ENCODE peak calls at places on chromosomes 11 and 22, in nine cellular contexts. M is psoas muscle; S is astrocyte of the spinal cord; Z is right atrium auricular region; C is cardiac muscle cell; I is CD8-positive, alpha-beta T cell; O is ovary; U is dorsolateral prefrontal cortex; N is choroid plexus epithelial cell. F is an unnamed sample.

GRCh38 chr11:14386081-14386480 is 27.1 kb upstream of the RRAS2 start:
- DNase-seq in M (no peak), S (no peak), Z (no peak), C (no peak), I (no peak), O (no peak), U (no peak), N (no peak), F (no peak)

GRCh38 chr11:93498099-93499040 is 44.8 kb downstream of the SMCO4 start:
- DNase-seq in M (no peak), S (peak; percentile 55), Z (no peak), C (no peak), I (no peak), O (no peak), U (no peak), N (peak; percentile 45), F (no peak)

GRCh38 chr11:126132319-126132718 is 69.7 kb upstream of the CDON start:
- DNase-seq in M (peak; percentile 50), S (peak; percentile 41), Z (no peak), C (no peak), I (no peak), O (no peak), U (no peak), N (peak; percentile 63), F (peak; percentile 44)

GRCh38 chr11:117273550-117274289 is 17.4 kb upstream of the BACE1-AS start:
- DNase-seq in M (no peak), S (peak; percentile 82), Z (no peak), C (no peak), I (no peak), O (no peak), U (no peak), N (peak; percentile 92), F (no peak)

GRCh38 chr11:72831521-72832300 is 17.5 kb downstream of the ATG16L2 start:
- DNase-seq in M (peak; percentile 84), S (peak; percentile 70), Z (peak; percentile 93), C (peak; percentile 87), I (peak; percentile 39), O (peak; percentile 85), U (peak; percentile 91), N (peak; percentile 84), F (peak; percentile 87)

GRCh38 chr11:111426615-111427014 is 47.5 kb upstream of the POU2AF1 start:
- DNase-seq in M (no peak), S (no peak), Z (no peak), C (no peak), I (no peak), O (no peak), U (no peak), N (no peak), F (no peak)

GRCh38 chr22:23256986-23257888 is 76.9 kb downstream of the BCR start:
- DNase-seq in M (peak; percentile 74), S (no peak), Z (peak; percentile 86), C (peak; percentile 49), I (no peak), O (peak; percentile 72), U (no peak), N (peak; percentile 18), F (no peak)

GRCh38 chr22:28994522-28994921 is 67.1 kb downstream of the C22orf31 start:
- DNase-seq in M (no peak), S (no peak), Z (no peak), C (no peak), I (no peak), O (no peak), U (no peak), N (no peak), F (no peak)

GRCh38 chr11:58494096-58494495 is 13.8 kb downstream of the OR5B21 start:
- DNase-seq in M (no peak), S (no peak), Z (no peak), C (no peak), I (no peak), O (no peak), U (no peak), N (peak; percentile 51), F (no peak)

GRCh38 chr11:113773092-113773415 is 438 bp downstream of the ZW10 start:
- DNase-seq in M (no peak), S (no peak), Z (no peak), C (peak; percentile 19), I (no peak), O (no peak), U (no peak), N (peak; percentile 19), F (no peak)

GRCh38 chr11:113778111-113778910 is 1.3 kb upstream of the CLDN25 start:
- DNase-seq in M (peak; percentile 21), S (peak; percentile 30), Z (no peak), C (peak; percentile 19), I (no peak), O (no peak), U (peak; percentile 71), N (peak; percentile 5), F (peak; percentile 36)

GRCh38 chr11:113773416-113774173 is at the start of gene ZW10:
- DNase-seq in M (peak; percentile 99), S (peak; percentile 99), Z (peak; percentile 96), C (peak; percentile 98), I (peak; percentile 89), O (peak; percentile 97), U (peak; percentile 96), N (peak; percentile 99), F (peak; percentile 93)

GRCh38 chr11:113771964-113772363 is 1.5 kb downstream of the ZW10 start:
- DNase-seq in M (no peak), S (no peak), Z (no peak), C (no peak), I (no peak), O (no peak), U (no peak), N (no peak), F (no peak)

GRCh38 chr11:113774174-113774503 is 647 bp upstream of the ZW10 start:
- DNase-seq in M (no peak), S (no peak), Z (no peak), C (no peak), I (no peak), O (no peak), U (no peak), N (no peak), F (no peak)
- TF ChIP-seq CTCF in M (no peak), S (no peak), Z (no peak), C (no peak), I (peak; percentile 26), O (no peak), U (no peak), N (no peak), F (no peak)

DNA sequence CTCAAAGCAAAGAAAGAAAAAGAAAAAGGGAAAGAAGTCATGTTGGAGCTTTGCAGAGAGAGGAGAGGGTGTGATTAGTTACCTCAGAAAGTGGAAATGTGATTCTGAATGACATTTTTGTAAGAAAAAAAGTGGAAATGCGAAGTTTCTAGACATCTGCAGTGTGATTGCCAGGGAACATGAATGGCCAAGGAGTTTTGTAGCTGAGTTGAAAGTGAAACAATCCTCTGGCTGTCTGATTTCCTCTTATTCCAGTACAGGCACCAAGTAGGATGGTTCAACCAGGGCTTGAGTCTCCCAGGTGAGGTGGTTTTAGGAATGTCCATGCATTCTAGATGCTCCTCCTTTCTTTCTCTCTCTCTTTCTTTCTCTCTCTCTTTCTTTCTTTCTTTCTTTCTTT is 17.8 kb upstream of the SYVN1 start:
- DNase-seq in M (no peak), S (no peak), Z (no peak), C (no peak), I (no peak), O (no peak), U (no peak), N (no peak), F (no peak)
- TF ChIP-seq CTCF in M (no peak), S (no peak), Z (no peak), C (no peak), I (no peak), O (no peak), U (no peak), N (no peak), F (no peak)

GRCh38 chr11:113974741-113975470 is at the start of gene HTR3A:
- DNase-seq in M (peak; percentile 30), S (no peak), Z (peak; percentile 74), C (peak; percentile 95), I (no peak), O (peak; percentile 19), U (no peak), N (peak; percentile 36), F (peak; percentile 87)
- TF ChIP-seq CTCF in M (no peak), S (no peak), Z (no peak), C (no peak), I (no peak), O (no peak), U (no peak), N (peak; percentile 19), F (no peak)

DNA sequence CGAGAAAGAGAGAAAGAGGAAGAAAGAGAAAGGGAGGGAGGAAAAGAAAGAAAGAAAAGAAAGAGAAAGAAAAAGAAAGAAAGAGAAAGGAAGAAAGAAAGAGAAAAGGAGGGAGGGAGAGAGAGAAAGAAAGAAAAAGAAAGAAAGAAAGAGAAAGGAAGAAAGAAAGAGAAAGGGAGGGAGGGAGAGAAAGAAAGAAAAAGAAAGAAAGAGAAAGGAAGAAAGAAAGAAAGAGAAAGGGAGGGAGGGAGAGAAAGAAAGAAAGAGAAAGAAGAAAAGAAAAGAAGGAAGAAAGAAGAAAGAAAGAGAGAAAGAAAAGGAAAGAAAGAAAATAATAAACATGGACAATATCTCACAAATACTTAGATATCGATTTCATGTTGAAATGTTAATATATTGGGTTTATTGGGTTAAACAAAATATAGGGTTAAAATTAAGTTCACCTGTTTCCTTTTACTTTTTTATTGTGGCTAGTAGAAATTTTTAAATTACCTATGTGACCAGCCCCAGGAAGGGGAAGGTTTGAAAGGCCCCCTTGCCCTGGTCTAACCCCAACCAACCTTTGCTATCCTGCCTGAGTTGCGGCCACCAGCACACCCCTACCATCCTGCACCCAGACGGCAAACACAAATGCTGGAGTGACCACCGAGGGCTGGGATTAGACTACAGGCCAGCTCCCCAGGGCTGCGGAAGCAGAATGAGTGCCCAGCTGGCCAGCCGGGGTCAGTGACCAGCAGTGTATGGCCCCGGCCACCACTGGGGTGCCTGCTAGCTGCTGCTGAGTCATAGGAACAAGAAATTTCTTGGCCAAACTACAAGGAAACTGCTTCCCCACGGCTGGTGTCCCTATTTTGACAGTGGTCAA is 81.0 kb upstream of the FGF3 start:
- DNase-seq in M (peak; percentile 43), S (peak; percentile 43), Z (no peak), C (no peak), I (no peak), O (no peak), U (no peak), N (peak; percentile 35), F (peak; percentile 85)
- TF ChIP-seq CTCF in M (no peak), S (no peak), Z (no peak), C (no peak), I (peak; percentile 31), O (no peak), U (no peak), N (no peak), F (no peak)

DNA sequence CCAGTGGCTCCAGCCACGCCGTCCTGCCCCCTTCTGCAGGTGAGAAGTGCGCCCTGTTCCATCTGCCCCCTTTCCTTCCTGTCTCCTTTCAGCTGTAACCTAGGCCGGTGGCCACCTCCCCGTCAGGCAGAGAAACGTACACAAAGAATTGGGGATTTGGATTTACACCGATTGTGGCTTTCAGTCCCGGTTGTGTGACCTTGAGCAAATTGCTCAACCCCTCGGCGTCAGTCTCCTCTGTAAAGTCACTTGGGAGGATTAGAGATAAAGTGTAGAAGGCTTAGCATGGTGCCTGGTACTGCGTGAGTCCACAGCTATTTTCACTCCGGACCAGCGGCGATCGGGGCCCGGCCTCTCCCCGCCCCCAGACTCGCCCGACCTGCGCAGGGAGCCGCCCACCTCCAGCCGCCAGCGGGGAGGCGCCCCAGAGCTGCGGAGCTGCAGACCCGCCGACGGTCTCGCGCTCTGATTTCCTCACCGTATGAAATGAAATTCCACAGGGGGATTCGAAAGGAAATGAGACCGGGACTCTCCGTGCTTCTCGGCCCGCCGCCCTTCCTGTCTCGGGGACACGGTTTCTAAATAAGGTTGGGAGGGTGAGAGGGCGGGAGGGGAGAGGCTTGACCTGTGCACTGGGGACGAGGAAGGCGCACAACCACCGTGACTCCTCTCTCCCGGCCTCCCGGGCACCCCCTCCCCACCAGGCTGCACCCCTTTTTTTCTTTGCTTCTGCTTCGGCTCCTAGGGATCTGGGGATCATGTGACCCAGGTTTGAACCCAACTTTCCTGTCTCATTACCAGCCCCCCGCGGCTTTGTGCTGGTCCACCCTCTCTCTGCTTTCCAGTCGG is 703 bp upstream of the FZD4 start:
- DNase-seq in M (peak; percentile 89), S (peak; percentile 77), Z (peak; percentile 94), C (peak; percentile 94), I (no peak), O (peak; percentile 87), U (peak; percentile 71), N (peak; percentile 91), F (peak; percentile 76)
- TF ChIP-seq CTCF in M (peak; percentile 12), S (peak; percentile 16), Z (peak; percentile 41), C (peak; percentile 16), I (no peak), O (peak; percentile 18), U (peak; percentile 14), N (peak; percentile 29), F (no peak)